ENCODE peak calls at places on chromosome 20, in seven cellular contexts. N is left ventricle myocardium inferior, Z is midbrain, V is NCI-H1105, S is NCI-H774, O is fibroblast of mammary gland, J is GM12865. C is an unnamed sample.

GRCh38 chr20:42604998-42605970 is 584.4 kb downstream of the PTPRT start:
- DNase-seq in N (no peak), Z (no peak), V (no peak), S (no peak), O (no peak), J (no peak), C (no peak)

GRCh38 chr20:13028673-13029072 is 19.9 kb downstream of the SPTLC3 start:
- DNase-seq in N (no peak), Z (no peak), V (no peak), S (no peak), O (no peak), J (no peak), C (no peak)

GRCh38 chr20:41081276-41081814 is 52.7 kb downstream of the TOP1 start:
- DNase-seq in N (no peak), Z (no peak), V (no peak), S (no peak), O (peak; percentile 66), J (peak; percentile 24), C (no peak)

GRCh38 chr20:63172726-63173125 is 43.2 kb downstream of the YTHDF1 start:
- DNase-seq in N (no peak), Z (no peak), V (no peak), S (no peak), O (no peak), J (peak; percentile 32), C (no peak)

GRCh38 chr20:23136893-23137745 is 51.0 kb upstream of the CD93 start:
- DNase-seq in N (no peak), Z (no peak), V (no peak), S (no peak), O (no peak), J (no peak), C (no peak)

GRCh38 chr20:48350291-48350988 is 477.4 kb downstream of the PREX1 start:
- DNase-seq in N (no peak), Z (no peak), V (no peak), S (no peak), O (peak; percentile 4), J (peak; percentile 67), C (no peak)

GRCh38 chr20:50636601-50637539 is 54.5 kb downstream of the RIPOR3 start:
- DNase-seq in N (no peak), Z (no peak), V (no peak), S (no peak), O (no peak), J (no peak), C (peak; percentile 54)

GRCh38 chr20:49245921-49246740 is 26.9 kb downstream of the DDX27 start:
- DNase-seq in N (peak; percentile 23), Z (peak; percentile 67), V (peak; percentile 52), S (peak; percentile 2), O (peak; percentile 68), J (peak; percentile 61), C (peak; percentile 63)

GRCh38 chr20:20505554-20505953 is 137.7 kb downstream of the INSM1 start:
- DNase-seq in N (no peak), Z (no peak), V (no peak), S (no peak), O (no peak), J (peak; percentile 56), C (no peak)

GRCh38 chr20:3471397-3472021 is 691 bp downstream of the ATRN start:
- DNase-seq in N (no peak), Z (no peak), V (no peak), S (no peak), O (no peak), J (no peak), C (no peak)

GRCh38 chr20:44089987-44090674 is 96.9 kb downstream of the JPH2 start:
- DNase-seq in N (no peak), Z (no peak), V (peak; percentile 46), S (peak; percentile 71), O (peak; percentile 80), J (peak; percentile 81), C (no peak)

GRCh38 chr20:50708845-50709555 is 17.7 kb upstream of the RIPOR3 start:
- DNase-seq in N (no peak), Z (no peak), V (no peak), S (no peak), O (no peak), J (no peak), C (no peak)

GRCh38 chr20:47330933-47331708 is 25.4 kb downstream of the ZMYND8 start:
- DNase-seq in N (no peak), Z (no peak), V (no peak), S (no peak), O (peak; percentile 97), J (no peak), C (no peak)

GRCh38 chr20:19802492-19803158 is 44.6 kb downstream of the RIN2 start:
- DNase-seq in N (no peak), Z (no peak), V (peak; percentile 1), S (no peak), O (no peak), J (no peak), C (no peak)

GRCh38 chr20:33188421-33188820 is 20.5 kb downstream of the BPIFA2 start:
- DNase-seq in N (no peak), Z (no peak), V (no peak), S (no peak), O (no peak), J (no peak), C (no peak)

GRCh38 chr20:23249541-23249940 is 101.0 kb upstream of the NXT1 start:
- DNase-seq in N (no peak), Z (no peak), V (no peak), S (no peak), O (no peak), J (no peak), C (no peak)

GRCh38 chr20:8853805-8854338 is 215.0 kb upstream of the PLCB4 start:
- DNase-seq in N (no peak), Z (peak; percentile 84), V (peak; percentile 66), S (peak; percentile 31), O (peak; percentile 84), J (peak; percentile 61), C (peak; percentile 92)

GRCh38 chr20:32965581-32966373 is 38.5 kb downstream of the SUN5 start:
- DNase-seq in N (no peak), Z (no peak), V (no peak), S (no peak), O (no peak), J (no peak), C (no peak)

GRCh38 chr20:51631011-51631950 is 88.8 kb upstream of the NFATC2 start:
- DNase-seq in N (peak; percentile 40), Z (no peak), V (no peak), S (no peak), O (peak; percentile 99), J (peak; percentile 36), C (no peak)

GRCh38 chr20:41290804-41291389 is 26.6 kb downstream of the ZHX3 start:
- DNase-seq in N (no peak), Z (no peak), V (no peak), S (no peak), O (no peak), J (no peak), C (no peak)

GRCh38 chr20:1888796-1889463 is 6.3 kb upstream of the SIRPA start:
- DNase-seq in N (no peak), Z (no peak), V (no peak), S (no peak), O (peak; percentile 32), J (no peak), C (no peak)

GRCh38 chr20:4961746-4962145 is 39.6 kb downstream of the SLC23A2 start:
- DNase-seq in N (no peak), Z (no peak), V (no peak), S (no peak), O (peak; percentile 89), J (no peak), C (no peak)

GRCh38 chr20:63896136-63896890 is 1.4 kb downstream of the DNAJC5 start:
- DNase-seq in N (peak; percentile 51), Z (peak; percentile 50), V (no peak), S (peak; percentile 80), O (peak; percentile 15), J (peak; percentile 78), C (no peak)

GRCh38 chr20:40941023-40941655 is 87.5 kb upstream of the TOP1 start:
- DNase-seq in N (no peak), Z (no peak), V (no peak), S (no peak), O (no peak), J (peak; percentile 65), C (no peak)

GRCh38 chr20:53879048-53879684 is 191.2 kb downstream of the BCAS1 start:
- DNase-seq in N (no peak), Z (no peak), V (no peak), S (no peak), O (no peak), J (no peak), C (no peak)

GRCh38 chr20:40945754-40946451 is 82.7 kb upstream of the TOP1 start:
- DNase-seq in N (peak; percentile 48), Z (peak; percentile 71), V (peak; percentile 37), S (peak; percentile 2), O (peak; percentile 55), J (peak; percentile 59), C (peak; percentile 38)

GRCh38 chr20:10408427-10408826 is 25.6 kb downstream of the MKKS start:
- DNase-seq in N (no peak), Z (no peak), V (no peak), S (no peak), O (no peak), J (no peak), C (no peak)

GRCh38 chr20:63342561-63343459 is 18.3 kb downstream of the CHRNA4 start:
- DNase-seq in N (no peak), Z (no peak), V (peak; percentile 13), S (no peak), O (no peak), J (no peak), C (peak; percentile 79)

GRCh38 chr20:44166008-44166407 is 21.0 kb downstream of the JPH2 start:
- DNase-seq in N (no peak), Z (no peak), V (no peak), S (no peak), O (peak; percentile 29), J (no peak), C (no peak)

GRCh38 chr20:17379651-17380050 is 151.5 kb downstream of the BFSP1 start:
- DNase-seq in N (no peak), Z (no peak), V (no peak), S (no peak), O (no peak), J (no peak), C (no peak)

GRCh38 chr20:48331518-48332286 is 496.1 kb downstream of the PREX1 start:
- DNase-seq in N (no peak), Z (no peak), V (no peak), S (no peak), O (no peak), J (no peak), C (no peak)

GRCh38 chr20:21175433-21175832 is 49.6 kb downstream of the KIZ start:
- DNase-seq in N (no peak), Z (no peak), V (no peak), S (no peak), O (no peak), J (peak; percentile 4), C (no peak)

GRCh38 chr20:8291200-8291599 is 159.1 kb downstream of the PLCB1 start:
- DNase-seq in N (no peak), Z (no peak), V (no peak), S (no peak), O (no peak), J (no peak), C (no peak)

GRCh38 chr20:13898012-13898612 is 92.3 kb downstream of the SEL1L2 start:
- DNase-seq in N (no peak), Z (no peak), V (no peak), S (no peak), O (peak; percentile 20), J (peak; percentile 3), C (no peak)

GRCh38 chr20:60137657-60138245 is 179.5 kb downstream of the CDH26 start:
- DNase-seq in N (no peak), Z (no peak), V (no peak), S (peak; percentile 78), O (peak; percentile 25), J (peak; percentile 14), C (no peak)

GRCh38 chr20:20668639-20669038 is 43.8 kb downstream of the RALGAPA2 start:
- DNase-seq in N (no peak), Z (peak; percentile 57), V (no peak), S (no peak), O (no peak), J (peak; percentile 76), C (no peak)

GRCh38 chr20:50308513-50309279 is 118.1 kb downstream of the CEBPB start:
- DNase-seq in N (peak; percentile 91), Z (peak; percentile 78), V (no peak), S (no peak), O (peak; percentile 99), J (no peak), C (no peak)

GRCh38 chr20:63939061-63939935 is 16.9 kb downstream of the UCKL1 start:
- DNase-seq in N (peak; percentile 14), Z (no peak), V (no peak), S (no peak), O (no peak), J (no peak), C (no peak)

C was measured in cerebellar cortex.